ENCODE peak calls at places on chromosomes 12 and 14, in six cellular contexts. F is left kidney; R is stimulated activated CD4-positive, alpha-beta T cell treated with anti-CD3 and anti-CD28 coated beads, TNF-alpha, amount 100 ng/mL, for 48 hours; Q is NCI-H1694 treated with DMSO at 0.1 percent for 48 hours; H is fibroblast of mammary gland; J is cerebellar cortex. A is an unnamed sample.

GRCh38 chr12:132668191-132669088 is 18.7 kb downstream of the POLE start:
- DNase-seq in R (no peak), J (no peak), H (no peak), Q (no peak), F (no peak), A (no peak)

GRCh38 chr14:96069421-96069820 is 30.3 kb downstream of the C14orf132 start:
- DNase-seq in Q (no peak), J (no peak), R (no peak), H (no peak), F (no peak), A (no peak)

GRCh38 chr12:49733219-49734017 is 7.9 kb upstream of the TMBIM6 start:
- DNase-seq in J (peak; percentile 18), H (no peak), Q (no peak), F (no peak), R (no peak), A (no peak)

GRCh38 chr12:632102-632696 is 31.0 kb downstream of the NINJ2 start:
- DNase-seq in R (no peak), J (peak; percentile 81), F (peak; percentile 66), Q (no peak), H (peak; percentile 76), A (no peak)

GRCh38 chr14:73886449-73887115 is at the start of gene ZNF410:
- DNase-seq in R (peak; percentile 92), Q (peak; percentile 90), H (peak; percentile 98), J (peak; percentile 94), F (peak; percentile 98), A (peak; percentile 93)

GRCh38 chr14:103711516-103712431 is 3.5 kb downstream of the XRCC3 start:
- DNase-seq in F (no peak), H (no peak), Q (no peak), R (no peak), J (peak; percentile 81), A (no peak)

GRCh38 chr14:61515436-61516124 is 179.7 kb upstream of the HIF1A start:
- DNase-seq in F (no peak), H (no peak), R (no peak), Q (no peak), J (no peak), A (no peak)

GRCh38 chr12:41919526-41920305 is 225.0 kb downstream of the GXYLT1 start:
- DNase-seq in F (peak; percentile 15), R (no peak), H (no peak), Q (no peak), J (no peak), A (peak; percentile 34)

GRCh38 chr12:99529966-99530365 is 117.6 kb upstream of the GARIN6 start:
- DNase-seq in H (peak; percentile 20), J (no peak), Q (no peak), F (no peak), R (no peak), A (no peak)

GRCh38 chr14:83006071-83006670 is 1472.5 kb upstream of the SEL1L start:
- DNase-seq in J (no peak), R (no peak), F (no peak), H (no peak), Q (no peak), A (no peak)

GRCh38 chr14:87049886-87050820 is 942.8 kb downstream of the GALC start:
- DNase-seq in R (no peak), H (peak; percentile 45), J (no peak), F (peak; percentile 13), Q (peak; percentile 58), A (no peak)

GRCh38 chr12:11446372-11446771 is 51.0 kb upstream of the PRB2 start:
- DNase-seq in Q (no peak), J (no peak), F (no peak), H (no peak), R (no peak), A (no peak)

GRCh38 chr12:42807766-42808165 is 218.2 kb upstream of the PRICKLE1 start:
- DNase-seq in R (no peak), Q (no peak), F (no peak), H (no peak), J (no peak), A (no peak)

GRCh38 chr12:132417741-132418140 is 72.2 kb upstream of the FBRSL1 start:
- DNase-seq in R (no peak), F (no peak), H (no peak), Q (no peak), J (no peak), A (no peak)

GRCh38 chr12:126668538-126668937 is 1598.4 kb upstream of the TMEM132C start:
- DNase-seq in Q (no peak), J (no peak), F (no peak), R (no peak), H (peak; percentile 92), A (no peak)

GRCh38 chr14:61264022-61264571 is 17.0 kb downstream of the TMEM30B start:
- DNase-seq in F (no peak), H (no peak), Q (no peak), J (no peak), R (no peak), A (no peak)

GRCh38 chr12:130385193-130385592 is 47.5 kb downstream of the PIWIL1 start:
- DNase-seq in J (no peak), F (no peak), R (no peak), Q (no peak), H (no peak), A (no peak)

GRCh38 chr12:19778111-19778688 is 338.9 kb downstream of the AEBP2 start:
- DNase-seq in H (peak; percentile 64), F (no peak), R (no peak), Q (no peak), J (no peak), A (no peak)

GRCh38 chr14:27242874-27243273 is 645.0 kb upstream of the NOVA1 start:
- DNase-seq in R (no peak), Q (no peak), J (no peak), H (peak; percentile 38), F (peak; percentile 24), A (no peak)

GRCh38 chr12:73421832-73422231 is 1115.8 kb upstream of the ATXN7L3B start:
- DNase-seq in H (peak; percentile 56), Q (no peak), J (no peak), R (no peak), F (no peak), A (peak; percentile 2)

GRCh38 chr14:92783813-92784431 is 10.2 kb upstream of the GOLGA5 start:
- DNase-seq in J (peak; percentile 67), Q (peak; percentile 96), H (peak; percentile 76), F (peak; percentile 79), R (no peak), A (peak; percentile 62)

GRCh38 chr12:132310181-132311040 is 19.0 kb downstream of the GALNT9 start:
- DNase-seq in R (no peak), H (no peak), F (peak; percentile 93), J (peak; percentile 95), Q (no peak), A (peak; percentile 41)

GRCh38 chr14:89196561-89196960 is 220.5 kb downstream of the FOXN3 start:
- DNase-seq in Q (no peak), F (no peak), R (no peak), H (no peak), J (no peak), A (no peak)

GRCh38 chr12:80763874-80764273 is 47.2 kb downstream of the MYF5 start:
- DNase-seq in Q (peak; percentile 55), R (no peak), F (peak; percentile 77), H (peak; percentile 83), J (peak; percentile 52), A (peak; percentile 31)

GRCh38 chr14:92726135-92726932 is 22.1 kb downstream of the LGMN start:
- DNase-seq in R (no peak), J (no peak), Q (no peak), H (peak; percentile 96), F (no peak), A (no peak)

GRCh38 chr14:35879654-35880249 is 53.6 kb downstream of the BRMS1L start:
- DNase-seq in F (peak; percentile 9), R (no peak), J (peak; percentile 13), Q (peak; percentile 21), H (peak; percentile 39), A (no peak)

GRCh38 chr12:47590771-47591368 is 115.0 kb downstream of the RPAP3 start:
- DNase-seq in F (peak; percentile 53), Q (no peak), R (no peak), J (no peak), H (no peak), A (no peak)

GRCh38 chr14:32977913-32978312 is 39.2 kb downstream of the NPAS3 start:
- DNase-seq in H (no peak), F (no peak), Q (no peak), J (no peak), R (no peak), A (no peak)

GRCh38 chr14:63852817-63853730 is at the start of gene SYNE2:
- DNase-seq in R (peak; percentile 78), J (peak; percentile 62), Q (peak; percentile 71), H (peak; percentile 57), F (peak; percentile 95), A (peak; percentile 30)

GRCh38 chr12:13075786-13076570 is 27.5 kb downstream of the GSG1 start:
- DNase-seq in J (no peak), F (no peak), H (no peak), Q (no peak), R (no peak), A (no peak)

GRCh38 chr14:64407329-64407728 is 19.2 kb downstream of the MTHFD1 start:
- DNase-seq in H (no peak), J (no peak), Q (no peak), R (no peak), F (no peak), A (no peak)

GRCh38 chr14:89469210-89470198 is 52.5 kb upstream of the FOXN3 start:
- DNase-seq in Q (no peak), J (peak; percentile 46), R (no peak), H (no peak), F (no peak), A (peak; percentile 52)

GRCh38 chr12:121038861-121039654 is at the start of gene OASL:
- DNase-seq in R (no peak), J (no peak), H (peak; percentile 89), Q (no peak), F (no peak), A (peak; percentile 24)

GRCh38 chr14:65072256-65072655 is 30.1 kb downstream of the MAX start:
- DNase-seq in R (no peak), Q (no peak), F (peak; percentile 64), J (no peak), H (peak; percentile 40), A (no peak)

GRCh38 chr12:9760699-9761406 is at the start of gene CD69:
- DNase-seq in F (peak; percentile 67), H (no peak), J (no peak), Q (no peak), R (peak; percentile 77), A (peak; percentile 39)

A was measured in Ammon's horn.